ENCODE peak calls at places on chromosomes 1 and 21, in five cellular contexts. One of them, this sample, is unnamed.

GRCh38 chr1:194167956-194168355 is 981.5 kb upstream of the B3GALT2 start:
- DNase-seq in GM23338: no peak
- DNase-seq in MM.1S: no peak
- DNase-seq in activated CD8-positive, alpha-beta T cell treated with anti-CD3 and anti-CD28 coated beads for 36 hours: no peak
- DNase-seq in cardiac fibroblast: no peak
- DNase-seq in this sample: no peak

GRCh38 chr1:8002329-8003320 is 23.5 kb downstream of the ERRFI1 start:
- DNase-seq in GM23338: no peak
- DNase-seq in MM.1S: no peak
- DNase-seq in activated CD8-positive, alpha-beta T cell treated with anti-CD3 and anti-CD28 coated beads for 36 hours: no peak
- DNase-seq in cardiac fibroblast: no peak
- DNase-seq in this sample: no peak

GRCh38 chr1:179883040-179883501 is 986 bp downstream of the TOR1AIP1 start:
- DNase-seq in GM23338: no peak
- DNase-seq in MM.1S: peak
- DNase-seq in activated CD8-positive, alpha-beta T cell treated with anti-CD3 and anti-CD28 coated beads for 36 hours: no peak
- DNase-seq in cardiac fibroblast: no peak
- DNase-seq in this sample: peak

GRCh38 chr1:242754926-242755325 is 230.4 kb upstream of the PLD5 start:
- DNase-seq in GM23338: no peak
- DNase-seq in MM.1S: no peak
- DNase-seq in activated CD8-positive, alpha-beta T cell treated with anti-CD3 and anti-CD28 coated beads for 36 hours: no peak
- DNase-seq in cardiac fibroblast: no peak
- DNase-seq in this sample: no peak

GRCh38 chr1:112888630-112889029 is 67.4 kb downstream of the SLC16A1 start:
- DNase-seq in GM23338: no peak
- DNase-seq in MM.1S: no peak
- DNase-seq in activated CD8-positive, alpha-beta T cell treated with anti-CD3 and anti-CD28 coated beads for 36 hours: no peak
- DNase-seq in cardiac fibroblast: no peak
- DNase-seq in this sample: no peak

GRCh38 chr1:117047271-117047670 is 12.9 kb upstream of the TTF2 start:
- DNase-seq in GM23338: no peak
- DNase-seq in MM.1S: no peak
- DNase-seq in activated CD8-positive, alpha-beta T cell treated with anti-CD3 and anti-CD28 coated beads for 36 hours: no peak
- DNase-seq in cardiac fibroblast: no peak
- DNase-seq in this sample: no peak

GRCh38 chr21:44298301-44298700 is 1.6 kb upstream of the PFKL start:
- DNase-seq in GM23338: no peak
- DNase-seq in MM.1S: peak
- DNase-seq in activated CD8-positive, alpha-beta T cell treated with anti-CD3 and anti-CD28 coated beads for 36 hours: peak
- DNase-seq in cardiac fibroblast: peak
- DNase-seq in this sample: peak

GRCh38 chr1:20496241-20496661 is 10.2 kb upstream of the CAMK2N1 start:
- DNase-seq in GM23338: no peak
- DNase-seq in MM.1S: no peak
- DNase-seq in activated CD8-positive, alpha-beta T cell treated with anti-CD3 and anti-CD28 coated beads for 36 hours: peak
- DNase-seq in cardiac fibroblast: peak
- DNase-seq in this sample: peak

GRCh38 chr1:191963781-191964455 is 194.3 kb upstream of the RGS18 start:
- DNase-seq in GM23338: no peak
- DNase-seq in MM.1S: no peak
- DNase-seq in activated CD8-positive, alpha-beta T cell treated with anti-CD3 and anti-CD28 coated beads for 36 hours: no peak
- DNase-seq in cardiac fibroblast: peak
- DNase-seq in this sample: no peak

GRCh38 chr21:29335720-29336119 is 37.0 kb downstream of the BACH1 start:
- DNase-seq in GM23338: no peak
- DNase-seq in MM.1S: no peak
- DNase-seq in activated CD8-positive, alpha-beta T cell treated with anti-CD3 and anti-CD28 coated beads for 36 hours: no peak
- DNase-seq in cardiac fibroblast: peak
- DNase-seq in this sample: no peak

GRCh38 chr1:160206421-160207117 is 1.4 kb downstream of the PEA15 start:
- DNase-seq in GM23338: peak
- DNase-seq in MM.1S: no peak
- DNase-seq in activated CD8-positive, alpha-beta T cell treated with anti-CD3 and anti-CD28 coated beads for 36 hours: no peak
- DNase-seq in cardiac fibroblast: peak
- DNase-seq in this sample: peak

GRCh38 chr1:211323156-211324063 is 3.2 kb upstream of the TRAF5 start:
- DNase-seq in GM23338: peak
- DNase-seq in MM.1S: peak
- DNase-seq in activated CD8-positive, alpha-beta T cell treated with anti-CD3 and anti-CD28 coated beads for 36 hours: peak
- DNase-seq in cardiac fibroblast: peak
- DNase-seq in this sample: peak

This sample was measured in GM12865.